ENCODE peak calls at places on chromosomes 12 and 14, in seven cellular contexts. One of them, this sample, is unnamed.

GRCh38 chr12:27865421-27865820 is 85.4 kb upstream of the MANSC4 start:
- DNase-seq in cardiac muscle cell: peak
- DNase-seq in thoracic aorta: no peak
- DNase-seq in GM12865: no peak
- DNase-seq in foreskin keratinocyte: peak
- DNase-seq in neural crest cell: no peak
- DNase-seq in D721Med: no peak
- DNase-seq in this sample: no peak

GRCh38 chr12:100716658-100716948 is 78.0 kb upstream of the ANO4 start:
- DNase-seq in cardiac muscle cell: peak
- DNase-seq in thoracic aorta: no peak
- DNase-seq in GM12865: no peak
- DNase-seq in foreskin keratinocyte: no peak
- DNase-seq in neural crest cell: no peak
- DNase-seq in D721Med: no peak
- DNase-seq in this sample: no peak

GRCh38 chr12:105378821-105379400 is 48.4 kb downstream of the C12orf75 start:
- DNase-seq in cardiac muscle cell: no peak
- DNase-seq in thoracic aorta: no peak
- DNase-seq in GM12865: no peak
- DNase-seq in foreskin keratinocyte: no peak
- DNase-seq in neural crest cell: peak
- DNase-seq in D721Med: no peak
- DNase-seq in this sample: peak

GRCh38 chr12:27229367-27229766 is 14.7 kb upstream of the STK38L start:
- DNase-seq in cardiac muscle cell: no peak
- DNase-seq in thoracic aorta: no peak
- DNase-seq in GM12865: no peak
- DNase-seq in foreskin keratinocyte: no peak
- DNase-seq in neural crest cell: no peak
- DNase-seq in D721Med: no peak
- DNase-seq in this sample: no peak

GRCh38 chr12:47247418-47247817 is 167.7 kb upstream of the AMIGO2 start:
- DNase-seq in cardiac muscle cell: no peak
- DNase-seq in thoracic aorta: no peak
- DNase-seq in GM12865: no peak
- DNase-seq in foreskin keratinocyte: no peak
- DNase-seq in neural crest cell: no peak
- DNase-seq in D721Med: no peak
- DNase-seq in this sample: peak

GRCh38 chr14:90061849-90062794 is at the start of gene KCNK13:
- DNase-seq in cardiac muscle cell: no peak
- DNase-seq in thoracic aorta: no peak
- DNase-seq in GM12865: no peak
- DNase-seq in foreskin keratinocyte: peak
- DNase-seq in neural crest cell: peak
- DNase-seq in D721Med: peak
- DNase-seq in this sample: peak

GRCh38 chr12:92378682-92379479 is 233.2 kb upstream of the BTG1 start:
- DNase-seq in cardiac muscle cell: no peak
- DNase-seq in thoracic aorta: no peak
- DNase-seq in GM12865: no peak
- DNase-seq in foreskin keratinocyte: no peak
- DNase-seq in neural crest cell: no peak
- DNase-seq in D721Med: no peak
- DNase-seq in this sample: no peak

GRCh38 chr14:35154016-35154415 is 31.7 kb downstream of the PRORP start:
- DNase-seq in cardiac muscle cell: no peak
- DNase-seq in thoracic aorta: no peak
- DNase-seq in GM12865: no peak
- DNase-seq in foreskin keratinocyte: no peak
- DNase-seq in neural crest cell: no peak
- DNase-seq in D721Med: no peak
- DNase-seq in this sample: no peak

GRCh38 chr12:75964150-75964549 is 67.4 kb downstream of the PHLDA1 start:
- DNase-seq in cardiac muscle cell: no peak
- DNase-seq in thoracic aorta: no peak
- DNase-seq in GM12865: no peak
- DNase-seq in foreskin keratinocyte: no peak
- DNase-seq in neural crest cell: no peak
- DNase-seq in D721Med: no peak
- DNase-seq in this sample: no peak

GRCh38 chr12:63905523-63905922 is 61.0 kb downstream of the SRGAP1 start:
- DNase-seq in cardiac muscle cell: no peak
- DNase-seq in thoracic aorta: no peak
- DNase-seq in GM12865: no peak
- DNase-seq in foreskin keratinocyte: peak
- DNase-seq in neural crest cell: no peak
- DNase-seq in D721Med: no peak
- DNase-seq in this sample: no peak

GRCh38 chr14:21382886-21383847 is 652 bp downstream of the SUPT16H start:
- DNase-seq in cardiac muscle cell: peak
- DNase-seq in thoracic aorta: no peak
- DNase-seq in GM12865: peak
- DNase-seq in foreskin keratinocyte: peak
- DNase-seq in neural crest cell: peak
- DNase-seq in D721Med: no peak
- DNase-seq in this sample: peak

GRCh38 chr14:68047910-68048309 is 228.3 kb downstream of the RAD51B start:
- DNase-seq in cardiac muscle cell: peak
- DNase-seq in thoracic aorta: no peak
- DNase-seq in GM12865: no peak
- DNase-seq in foreskin keratinocyte: peak
- DNase-seq in neural crest cell: no peak
- DNase-seq in D721Med: no peak
- DNase-seq in this sample: no peak

GRCh38 chr14:73746540-73747385 is 32.6 kb upstream of the PNMA1 start:
- DNase-seq in cardiac muscle cell: no peak
- DNase-seq in thoracic aorta: no peak
- DNase-seq in GM12865: no peak
- DNase-seq in foreskin keratinocyte: no peak
- DNase-seq in neural crest cell: no peak
- DNase-seq in D721Med: no peak
- DNase-seq in this sample: no peak

GRCh38 chr12:11650697-11651281 is 1.3 kb downstream of the ETV6 start:
- DNase-seq in cardiac muscle cell: peak
- DNase-seq in thoracic aorta: no peak
- DNase-seq in GM12865: peak
- DNase-seq in foreskin keratinocyte: peak
- DNase-seq in neural crest cell: no peak
- DNase-seq in D721Med: no peak
- DNase-seq in this sample: no peak

GRCh38 chr12:128971802-128972201 is 118.5 kb downstream of the GLT1D1 start:
- DNase-seq in cardiac muscle cell: no peak
- DNase-seq in thoracic aorta: no peak
- DNase-seq in GM12865: peak
- DNase-seq in foreskin keratinocyte: no peak
- DNase-seq in neural crest cell: no peak
- DNase-seq in D721Med: no peak
- DNase-seq in this sample: no peak

GRCh38 chr12:14410841-14411569 is 45.5 kb downstream of the ATF7IP start:
- DNase-seq in cardiac muscle cell: peak
- DNase-seq in thoracic aorta: no peak
- DNase-seq in GM12865: no peak
- DNase-seq in foreskin keratinocyte: peak
- DNase-seq in neural crest cell: no peak
- DNase-seq in D721Med: no peak
- DNase-seq in this sample: no peak

GRCh38 chr14:75831971-75832370 is 149.8 kb downstream of the TGFB3 start:
- DNase-seq in cardiac muscle cell: no peak
- DNase-seq in thoracic aorta: no peak
- DNase-seq in GM12865: no peak
- DNase-seq in foreskin keratinocyte: peak
- DNase-seq in neural crest cell: no peak
- DNase-seq in D721Med: no peak
- DNase-seq in this sample: peak

GRCh38 chr12:53523131-53523530 is 15.8 kb upstream of the NPFF start:
- DNase-seq in cardiac muscle cell: no peak
- DNase-seq in thoracic aorta: no peak
- DNase-seq in GM12865: no peak
- DNase-seq in foreskin keratinocyte: no peak
- DNase-seq in neural crest cell: no peak
- DNase-seq in D721Med: no peak
- DNase-seq in this sample: no peak

GRCh38 chr12:50401383-50402155 is 884 bp downstream of the LARP4 start:
- DNase-seq in cardiac muscle cell: peak
- DNase-seq in thoracic aorta: no peak
- DNase-seq in GM12865: peak
- DNase-seq in foreskin keratinocyte: no peak
- DNase-seq in neural crest cell: no peak
- DNase-seq in D721Med: no peak
- DNase-seq in this sample: no peak

GRCh38 chr12:87259405-87259804 is 769.8 kb downstream of the C12orf50 start:
- DNase-seq in cardiac muscle cell: peak
- DNase-seq in thoracic aorta: no peak
- DNase-seq in GM12865: no peak
- DNase-seq in foreskin keratinocyte: no peak
- DNase-seq in neural crest cell: no peak
- DNase-seq in D721Med: no peak
- DNase-seq in this sample: no peak

GRCh38 chr12:94198872-94199271 is 50.5 kb downstream of the PLXNC1 start:
- DNase-seq in cardiac muscle cell: no peak
- DNase-seq in thoracic aorta: no peak
- DNase-seq in GM12865: no peak
- DNase-seq in foreskin keratinocyte: no peak
- DNase-seq in neural crest cell: no peak
- DNase-seq in D721Med: no peak
- DNase-seq in this sample: no peak

GRCh38 chr14:102171173-102172020 is 31.7 kb downstream of the WDR20 start:
- DNase-seq in cardiac muscle cell: no peak
- DNase-seq in thoracic aorta: no peak
- DNase-seq in GM12865: no peak
- DNase-seq in foreskin keratinocyte: no peak
- DNase-seq in neural crest cell: no peak
- DNase-seq in D721Med: no peak
- DNase-seq in this sample: no peak

GRCh38 chr14:50040401-50040775 is 76.0 kb downstream of the VCPKMT start:
- DNase-seq in cardiac muscle cell: peak
- DNase-seq in thoracic aorta: no peak
- DNase-seq in GM12865: peak
- DNase-seq in foreskin keratinocyte: peak
- DNase-seq in neural crest cell: no peak
- DNase-seq in D721Med: no peak
- DNase-seq in this sample: peak

GRCh38 chr14:93725002-93725582 is 63.2 kb downstream of the PRIMA1 start:
- DNase-seq in cardiac muscle cell: no peak
- DNase-seq in thoracic aorta: no peak
- DNase-seq in GM12865: no peak
- DNase-seq in foreskin keratinocyte: no peak
- DNase-seq in neural crest cell: no peak
- DNase-seq in D721Med: no peak
- DNase-seq in this sample: no peak

GRCh38 chr14:39050389-39050788 is 52.6 kb downstream of the SEC23A start:
- DNase-seq in cardiac muscle cell: peak
- DNase-seq in thoracic aorta: no peak
- DNase-seq in GM12865: peak
- DNase-seq in foreskin keratinocyte: peak
- DNase-seq in neural crest cell: no peak
- DNase-seq in D721Med: no peak
- DNase-seq in this sample: peak

DNA sequence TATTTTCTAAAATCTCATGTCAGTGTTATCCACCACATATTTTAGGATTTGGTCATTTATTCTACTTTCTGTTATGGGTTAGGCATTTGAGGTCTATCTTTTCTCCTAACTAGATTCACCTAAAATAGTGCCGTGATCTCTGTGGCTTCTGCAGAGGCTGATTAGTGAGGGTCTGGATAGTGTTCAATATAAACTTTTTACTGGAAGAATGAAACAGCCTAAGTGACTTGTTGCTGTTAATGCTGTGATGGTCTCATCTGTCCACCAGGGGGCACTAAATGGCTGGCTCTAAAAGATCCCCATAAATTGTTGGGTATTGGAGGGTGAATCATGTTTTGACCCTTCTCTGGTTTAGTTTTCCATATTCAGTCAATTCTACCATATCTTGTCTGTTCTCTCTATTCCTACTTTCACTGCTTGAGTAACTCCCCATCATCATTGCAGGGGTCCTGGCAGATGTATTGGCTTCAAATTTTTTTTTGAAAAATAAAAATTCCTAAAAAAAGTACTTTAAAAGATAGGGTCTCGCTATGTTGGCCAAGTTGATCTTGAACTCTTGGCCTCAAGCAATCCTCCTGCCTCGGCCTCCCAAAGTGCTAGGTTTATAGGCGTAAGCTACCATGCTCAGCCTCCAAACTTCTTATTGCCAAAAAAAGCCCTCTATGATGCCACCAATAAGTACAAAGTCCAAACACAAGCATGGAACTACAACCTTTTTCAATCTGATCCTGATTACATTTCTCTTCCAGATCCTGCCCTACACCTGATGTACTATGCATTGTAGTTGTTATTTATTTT is 6.9 kb downstream of the PABPN1 start:
- DNase-seq in cardiac muscle cell: peak
- DNase-seq in thoracic aorta: no peak
- DNase-seq in GM12865: peak
- DNase-seq in foreskin keratinocyte: peak
- DNase-seq in neural crest cell: peak
- DNase-seq in D721Med: peak
- DNase-seq in this sample: peak
- TF ChIP-seq CTCF in cardiac muscle cell: peak
- TF ChIP-seq CTCF in thoracic aorta: peak
- TF ChIP-seq CTCF in GM12865: peak
- TF ChIP-seq CTCF in foreskin keratinocyte: peak
- TF ChIP-seq CTCF in neural crest cell: peak
- TF ChIP-seq CTCF in D721Med: peak
- TF ChIP-seq CTCF in this sample: peak

DNA sequence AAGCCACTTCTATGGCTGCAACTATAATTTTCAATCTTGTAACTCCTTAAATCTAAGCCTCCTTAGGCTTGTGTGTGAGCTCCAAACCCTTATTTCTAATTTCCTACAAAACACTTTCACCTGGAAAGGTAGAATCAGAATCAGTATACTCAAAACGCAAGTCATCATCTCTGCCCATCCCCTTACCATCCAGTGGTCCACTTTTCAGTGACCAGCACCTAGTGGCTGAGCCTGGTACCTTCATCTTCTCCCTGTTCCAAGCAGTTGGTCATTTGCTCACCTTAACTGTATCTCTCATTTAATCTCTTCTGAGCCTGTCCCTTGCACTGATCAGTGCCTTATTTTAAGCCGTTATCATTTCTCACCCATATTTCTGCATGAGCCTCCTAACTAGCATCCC is 107.9 kb downstream of the PPM1H start:
- DNase-seq in cardiac muscle cell: no peak
- DNase-seq in thoracic aorta: no peak
- DNase-seq in GM12865: no peak
- DNase-seq in foreskin keratinocyte: no peak
- DNase-seq in neural crest cell: no peak
- DNase-seq in D721Med: no peak
- DNase-seq in this sample: no peak
- TF ChIP-seq CTCF in cardiac muscle cell: no peak
- TF ChIP-seq CTCF in thoracic aorta: no peak
- TF ChIP-seq CTCF in GM12865: no peak
- TF ChIP-seq CTCF in foreskin keratinocyte: no peak
- TF ChIP-seq CTCF in neural crest cell: peak
- TF ChIP-seq CTCF in D721Med: no peak
- TF ChIP-seq CTCF in this sample: no peak

GRCh38 chr14:61196792-61197191 is 84.3 kb downstream of the TMEM30B start:
- DNase-seq in cardiac muscle cell: no peak
- DNase-seq in thoracic aorta: no peak
- DNase-seq in GM12865: no peak
- DNase-seq in foreskin keratinocyte: no peak
- DNase-seq in neural crest cell: no peak
- DNase-seq in D721Med: no peak
- DNase-seq in this sample: peak
- TF ChIP-seq CTCF in cardiac muscle cell: peak
- TF ChIP-seq CTCF in thoracic aorta: no peak
- TF ChIP-seq CTCF in GM12865: no peak
- TF ChIP-seq CTCF in foreskin keratinocyte: peak
- TF ChIP-seq CTCF in neural crest cell: no peak
- TF ChIP-seq CTCF in D721Med: no peak
- TF ChIP-seq CTCF in this sample: no peak

GRCh38 chr12:124720019-124720686 is 143.5 kb downstream of the SCARB1 start:
- DNase-seq in cardiac muscle cell: peak
- DNase-seq in thoracic aorta: no peak
- DNase-seq in GM12865: no peak
- DNase-seq in foreskin keratinocyte: peak
- DNase-seq in neural crest cell: no peak
- DNase-seq in D721Med: no peak
- DNase-seq in this sample: no peak
- TF ChIP-seq CTCF in cardiac muscle cell: peak
- TF ChIP-seq CTCF in thoracic aorta: peak
- TF ChIP-seq CTCF in GM12865: no peak
- TF ChIP-seq CTCF in foreskin keratinocyte: peak
- TF ChIP-seq CTCF in neural crest cell: peak
- TF ChIP-seq CTCF in D721Med: peak
- TF ChIP-seq CTCF in this sample: peak